ENCODE peak calls at places on chromosomes 11 and 22, in five cellular contexts. One of them, this sample, is unnamed.

GRCh38 chr22:44125421-44125820 is 55.3 kb upstream of the PARVG start:
- DNase-seq in fibroblast of mammary gland: no peak
- DNase-seq in cardiac muscle cell: no peak
- DNase-seq in GM12865: no peak
- DNase-seq in CD8-positive, alpha-beta T cell: no peak
- DNase-seq in this sample: no peak

GRCh38 chr11:75352417-75353206 is 1.2 kb upstream of the ARRB1 start:
- DNase-seq in fibroblast of mammary gland: no peak
- DNase-seq in cardiac muscle cell: no peak
- DNase-seq in GM12865: peak; percentile 42
- DNase-seq in CD8-positive, alpha-beta T cell: no peak
- DNase-seq in this sample: no peak

GRCh38 chr22:37377927-37378326 is 49.4 kb downstream of the ELFN2 start:
- DNase-seq in fibroblast of mammary gland: no peak
- DNase-seq in cardiac muscle cell: no peak
- DNase-seq in GM12865: no peak
- DNase-seq in CD8-positive, alpha-beta T cell: no peak
- DNase-seq in this sample: no peak

GRCh38 chr11:108341654-108342053 is 118.8 kb downstream of the ATM start:
- DNase-seq in fibroblast of mammary gland: no peak
- DNase-seq in cardiac muscle cell: no peak
- DNase-seq in GM12865: no peak
- DNase-seq in CD8-positive, alpha-beta T cell: no peak
- DNase-seq in this sample: no peak

GRCh38 chr11:10298342-10298741 is 4.3 kb upstream of the SBF2 start:
- DNase-seq in fibroblast of mammary gland: peak; percentile 90
- DNase-seq in cardiac muscle cell: peak; percentile 32
- DNase-seq in GM12865: peak; percentile 92
- DNase-seq in CD8-positive, alpha-beta T cell: no peak
- DNase-seq in this sample: no peak

GRCh38 chr11:69307421-69307820 is 13.5 kb downstream of the MYEOV start:
- DNase-seq in fibroblast of mammary gland: no peak
- DNase-seq in cardiac muscle cell: no peak
- DNase-seq in GM12865: no peak
- DNase-seq in CD8-positive, alpha-beta T cell: no peak
- DNase-seq in this sample: no peak

GRCh38 chr11:6438979-6439571 is 1.7 kb downstream of the HPX start:
- DNase-seq in fibroblast of mammary gland: peak; percentile 69
- DNase-seq in cardiac muscle cell: peak; percentile 68
- DNase-seq in GM12865: peak; percentile 52
- DNase-seq in CD8-positive, alpha-beta T cell: no peak
- DNase-seq in this sample: no peak

GRCh38 chr22:26903030-26903856 is 245.9 kb downstream of the MIAT start:
- DNase-seq in fibroblast of mammary gland: no peak
- DNase-seq in cardiac muscle cell: peak; percentile 73
- DNase-seq in GM12865: no peak
- DNase-seq in CD8-positive, alpha-beta T cell: no peak
- DNase-seq in this sample: no peak

GRCh38 chr11:107856180-107856980 is 2.2 kb downstream of the SLC35F2 start:
- DNase-seq in fibroblast of mammary gland: no peak
- DNase-seq in cardiac muscle cell: no peak
- DNase-seq in GM12865: peak; percentile 10
- DNase-seq in CD8-positive, alpha-beta T cell: no peak
- DNase-seq in this sample: no peak

GRCh38 chr11:10725907-10726253 is 25.2 kb upstream of the CTR9 start:
- DNase-seq in fibroblast of mammary gland: no peak
- DNase-seq in cardiac muscle cell: no peak
- DNase-seq in GM12865: no peak
- DNase-seq in CD8-positive, alpha-beta T cell: no peak
- DNase-seq in this sample: no peak

GRCh38 chr11:67440229-67441081 is 2.8 kb downstream of the CORO1B start:
- DNase-seq in fibroblast of mammary gland: no peak
- DNase-seq in cardiac muscle cell: no peak
- DNase-seq in GM12865: no peak
- DNase-seq in CD8-positive, alpha-beta T cell: no peak
- DNase-seq in this sample: no peak

GRCh38 chr22:45430871-45431270 is 17.4 kb downstream of the RIBC2 start:
- DNase-seq in fibroblast of mammary gland: no peak
- DNase-seq in cardiac muscle cell: no peak
- DNase-seq in GM12865: no peak
- DNase-seq in CD8-positive, alpha-beta T cell: no peak
- DNase-seq in this sample: no peak

GRCh38 chr11:8352852-8353505 is 89.3 kb upstream of the LMO1 start:
- DNase-seq in fibroblast of mammary gland: peak; percentile 14
- DNase-seq in cardiac muscle cell: no peak
- DNase-seq in GM12865: no peak
- DNase-seq in CD8-positive, alpha-beta T cell: no peak
- DNase-seq in this sample: no peak

GRCh38 chr22:25696763-25697710 is 45.0 kb upstream of the MYO18B start:
- DNase-seq in fibroblast of mammary gland: peak; percentile 3
- DNase-seq in cardiac muscle cell: no peak
- DNase-seq in GM12865: no peak
- DNase-seq in CD8-positive, alpha-beta T cell: no peak
- DNase-seq in this sample: no peak

GRCh38 chr22:37472418-37473006 is 13.7 kb downstream of the MFNG start:
- DNase-seq in fibroblast of mammary gland: peak; percentile 38
- DNase-seq in cardiac muscle cell: peak; percentile 57
- DNase-seq in GM12865: peak; percentile 44
- DNase-seq in CD8-positive, alpha-beta T cell: no peak
- DNase-seq in this sample: no peak

GRCh38 chr11:56296877-56297276 is 4.8 kb upstream of the OR8H1 start:
- DNase-seq in fibroblast of mammary gland: no peak
- DNase-seq in cardiac muscle cell: no peak
- DNase-seq in GM12865: no peak
- DNase-seq in CD8-positive, alpha-beta T cell: no peak
- DNase-seq in this sample: no peak

GRCh38 chr11:13495929-13496328 is at the start of gene PTH:
- DNase-seq in fibroblast of mammary gland: no peak
- DNase-seq in cardiac muscle cell: no peak
- DNase-seq in GM12865: no peak
- DNase-seq in CD8-positive, alpha-beta T cell: no peak
- DNase-seq in this sample: no peak

GRCh38 chr11:22554221-22554620 is 71.4 kb downstream of the FANCF start:
- DNase-seq in fibroblast of mammary gland: no peak
- DNase-seq in cardiac muscle cell: no peak
- DNase-seq in GM12865: peak; percentile 12
- DNase-seq in CD8-positive, alpha-beta T cell: no peak
- DNase-seq in this sample: no peak

GRCh38 chr11:1745701-1746320 is 4.6 kb downstream of the IFITM10 start:
- DNase-seq in fibroblast of mammary gland: no peak
- DNase-seq in cardiac muscle cell: no peak
- DNase-seq in GM12865: no peak
- DNase-seq in CD8-positive, alpha-beta T cell: no peak
- DNase-seq in this sample: no peak

GRCh38 chr11:67397986-67398660 is 3.5 kb downstream of the PPP1CA start:
- DNase-seq in fibroblast of mammary gland: no peak
- DNase-seq in cardiac muscle cell: no peak
- DNase-seq in GM12865: no peak
- DNase-seq in CD8-positive, alpha-beta T cell: no peak
- DNase-seq in this sample: no peak

GRCh38 chr11:134252539-134253188 is 488 bp downstream of the THYN1 start:
- DNase-seq in fibroblast of mammary gland: peak; percentile 64
- DNase-seq in cardiac muscle cell: peak; percentile 42
- DNase-seq in GM12865: peak; percentile 35
- DNase-seq in CD8-positive, alpha-beta T cell: no peak
- DNase-seq in this sample: no peak

GRCh38 chr11:27839226-27839913 is 139.1 kb upstream of the BDNF start:
- DNase-seq in fibroblast of mammary gland: peak; percentile 38
- DNase-seq in cardiac muscle cell: no peak
- DNase-seq in GM12865: peak; percentile 21
- DNase-seq in CD8-positive, alpha-beta T cell: no peak
- DNase-seq in this sample: no peak

GRCh38 chr11:25515576-25515975 is 816.4 kb upstream of the ANO3 start:
- DNase-seq in fibroblast of mammary gland: no peak
- DNase-seq in cardiac muscle cell: no peak
- DNase-seq in GM12865: no peak
- DNase-seq in CD8-positive, alpha-beta T cell: no peak
- DNase-seq in this sample: no peak

GRCh38 chr22:19902245-19902699 is 39.3 kb upstream of the COMT start:
- DNase-seq in fibroblast of mammary gland: no peak
- DNase-seq in cardiac muscle cell: no peak
- DNase-seq in GM12865: no peak
- DNase-seq in CD8-positive, alpha-beta T cell: no peak
- DNase-seq in this sample: peak; percentile 86

GRCh38 chr11:128890543-128891409 is at the start of gene KCNJ5:
- DNase-seq in fibroblast of mammary gland: no peak
- DNase-seq in cardiac muscle cell: peak; percentile 83
- DNase-seq in GM12865: no peak
- DNase-seq in CD8-positive, alpha-beta T cell: no peak
- DNase-seq in this sample: no peak

GRCh38 chr11:79932612-79933011 is 491.8 kb upstream of the TENM4 start:
- DNase-seq in fibroblast of mammary gland: no peak
- DNase-seq in cardiac muscle cell: no peak
- DNase-seq in GM12865: no peak
- DNase-seq in CD8-positive, alpha-beta T cell: no peak
- DNase-seq in this sample: no peak

GRCh38 chr22:39494471-39495120 is 7.5 kb upstream of the MIEF1 start:
- DNase-seq in fibroblast of mammary gland: peak; percentile 64
- DNase-seq in cardiac muscle cell: no peak
- DNase-seq in GM12865: no peak
- DNase-seq in CD8-positive, alpha-beta T cell: no peak
- DNase-seq in this sample: no peak

GRCh38 chr11:117269856-117270255 is 21.3 kb upstream of the BACE1-AS start:
- DNase-seq in fibroblast of mammary gland: no peak
- DNase-seq in cardiac muscle cell: no peak
- DNase-seq in GM12865: no peak
- DNase-seq in CD8-positive, alpha-beta T cell: no peak
- DNase-seq in this sample: no peak

GRCh38 chr11:66347425-66348276 is at the start of gene B4GAT1:
- DNase-seq in fibroblast of mammary gland: peak; percentile 92
- DNase-seq in cardiac muscle cell: peak; percentile 83
- DNase-seq in GM12865: peak; percentile 94
- DNase-seq in CD8-positive, alpha-beta T cell: peak; percentile 59
- DNase-seq in this sample: no peak

GRCh38 chr11:117823941-117824420 is 563 bp downstream of the FXYD2 start:
- DNase-seq in fibroblast of mammary gland: peak; percentile 67
- DNase-seq in cardiac muscle cell: no peak
- DNase-seq in GM12865: no peak
- DNase-seq in CD8-positive, alpha-beta T cell: no peak
- DNase-seq in this sample: no peak

GRCh38 chr22:30890689-30891442 is 77.7 kb downstream of the MORC2 start:
- DNase-seq in fibroblast of mammary gland: peak; percentile 28
- DNase-seq in cardiac muscle cell: peak; percentile 51
- DNase-seq in GM12865: peak; percentile 49
- DNase-seq in CD8-positive, alpha-beta T cell: no peak
- DNase-seq in this sample: no peak

GRCh38 chr11:130825621-130826020 is 90.7 kb downstream of the SNX19 start:
- DNase-seq in fibroblast of mammary gland: no peak
- DNase-seq in cardiac muscle cell: no peak
- DNase-seq in GM12865: no peak
- DNase-seq in CD8-positive, alpha-beta T cell: no peak
- DNase-seq in this sample: no peak

GRCh38 chr11:129324533-129325175 is 51.0 kb upstream of the BARX2 start:
- DNase-seq in fibroblast of mammary gland: peak; percentile 18
- DNase-seq in cardiac muscle cell: no peak
- DNase-seq in GM12865: no peak
- DNase-seq in CD8-positive, alpha-beta T cell: no peak
- DNase-seq in this sample: no peak

GRCh38 chr22:46826438-46826837 is 64.0 kb downstream of the TBC1D22A start:
- DNase-seq in fibroblast of mammary gland: no peak
- DNase-seq in cardiac muscle cell: no peak
- DNase-seq in GM12865: no peak
- DNase-seq in CD8-positive, alpha-beta T cell: no peak
- DNase-seq in this sample: no peak

GRCh38 chr11:76637491-76638266 is 32.9 kb downstream of the LRRC32 start:
- DNase-seq in fibroblast of mammary gland: no peak
- DNase-seq in cardiac muscle cell: no peak
- DNase-seq in GM12865: peak; percentile 88
- DNase-seq in CD8-positive, alpha-beta T cell: no peak
- DNase-seq in this sample: no peak

DNA sequence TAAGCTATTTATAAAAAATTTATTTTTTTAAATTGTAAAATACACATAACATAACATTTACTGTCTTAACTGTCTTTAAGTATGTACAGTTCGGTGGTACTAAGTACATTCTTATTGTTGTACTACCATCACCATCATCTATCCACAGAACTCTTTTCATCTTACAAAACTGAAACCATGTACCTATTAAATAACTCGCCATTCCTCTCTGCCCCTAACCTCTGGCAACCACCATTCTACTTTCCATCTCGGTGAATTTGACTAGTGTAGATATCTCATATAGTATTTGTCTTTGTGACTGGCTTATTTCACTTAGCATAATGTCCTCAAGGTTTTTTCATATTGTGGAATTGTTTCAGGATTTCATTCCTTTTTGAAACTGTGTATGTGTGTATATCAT is 22.6 kb downstream of the USP47 start:
- DNase-seq in fibroblast of mammary gland: no peak
- DNase-seq in cardiac muscle cell: no peak
- DNase-seq in GM12865: no peak
- DNase-seq in CD8-positive, alpha-beta T cell: no peak
- DNase-seq in this sample: no peak
- TF ChIP-seq CTCF in fibroblast of mammary gland: no peak
- TF ChIP-seq CTCF in cardiac muscle cell: no peak
- TF ChIP-seq CTCF in GM12865: no peak
- TF ChIP-seq CTCF in CD8-positive, alpha-beta T cell: no peak
- TF ChIP-seq CTCF in this sample: no peak

GRCh38 chr11:121762820-121763219 is 310.1 kb upstream of the SORL1-AS1 start:
- DNase-seq in fibroblast of mammary gland: peak; percentile 51
- DNase-seq in cardiac muscle cell: peak; percentile 37
- DNase-seq in GM12865: no peak
- DNase-seq in CD8-positive, alpha-beta T cell: no peak
- DNase-seq in this sample: no peak
- TF ChIP-seq CTCF in fibroblast of mammary gland: no peak
- TF ChIP-seq CTCF in cardiac muscle cell: no peak
- TF ChIP-seq CTCF in GM12865: no peak
- TF ChIP-seq CTCF in CD8-positive, alpha-beta T cell: no peak
- TF ChIP-seq CTCF in this sample: no peak

GRCh38 chr22:35761037-35761436 is 43.4 kb downstream of the APOL5 start:
- DNase-seq in fibroblast of mammary gland: peak; percentile 33
- DNase-seq in cardiac muscle cell: peak; percentile 35
- DNase-seq in GM12865: peak; percentile 21
- DNase-seq in CD8-positive, alpha-beta T cell: no peak
- DNase-seq in this sample: no peak
- TF ChIP-seq CTCF in fibroblast of mammary gland: peak; percentile 30
- TF ChIP-seq CTCF in cardiac muscle cell: peak; percentile 37
- TF ChIP-seq CTCF in GM12865: peak; percentile 19
- TF ChIP-seq CTCF in CD8-positive, alpha-beta T cell: no peak
- TF ChIP-seq CTCF in this sample: peak; percentile 44

GRCh38 chr11:65314501-65315203 is at the start of gene CDC42EP2:
- DNase-seq in fibroblast of mammary gland: peak; percentile 76
- DNase-seq in cardiac muscle cell: peak; percentile 94
- DNase-seq in GM12865: peak; percentile 75
- DNase-seq in CD8-positive, alpha-beta T cell: peak; percentile 45
- DNase-seq in this sample: peak; percentile 74
- TF ChIP-seq CTCF in fibroblast of mammary gland: no peak
- TF ChIP-seq CTCF in cardiac muscle cell: no peak
- TF ChIP-seq CTCF in GM12865: no peak
- TF ChIP-seq CTCF in CD8-positive, alpha-beta T cell: no peak
- TF ChIP-seq CTCF in this sample: no peak